ENCODE peak calls at places on chromosomes 1 and 21, in six cellular contexts. P is cardiac muscle cell, B is heart right ventricle, S is H7, F is choroid plexus epithelial cell, H is Peyer's patch. L is an unnamed sample.

GRCh38 chr1:8411803-8412182 is 93.9 kb downstream of the SLC45A1 start:
- DNase-seq in P (no peak), B (no peak), S (no peak), F (no peak), H (no peak), L (no peak)

GRCh38 chr1:167678422-167678821 is 43.4 kb upstream of the MPZL1 start:
- DNase-seq in P (no peak), B (no peak), S (no peak), F (no peak), H (no peak), L (no peak)

GRCh38 chr1:54294846-54295245 is 94.9 kb downstream of the MRPL37 start:
- DNase-seq in P (no peak), B (no peak), S (no peak), F (peak), H (no peak), L (no peak)

GRCh38 chr1:57796609-57797008 is 372.7 kb upstream of the DAB1 start:
- DNase-seq in P (peak), B (no peak), S (peak), F (no peak), H (no peak), L (no peak)

GRCh38 chr1:203038217-203038741 is 12.0 kb downstream of the PPFIA4 start:
- DNase-seq in P (peak), B (peak), S (peak), F (no peak), H (no peak), L (no peak)

GRCh38 chr1:158998037-158998780 is 11.5 kb upstream of the IFI16 start:
- DNase-seq in P (no peak), B (no peak), S (no peak), F (no peak), H (no peak), L (no peak)

GRCh38 chr1:87642581-87643129 is 314.0 kb downstream of the LMO4 start:
- DNase-seq in P (peak), B (no peak), S (peak), F (peak), H (no peak), L (no peak)

GRCh38 chr1:52032785-52033131 is 852 bp downstream of the KTI12 start:
- DNase-seq in P (peak), B (peak), S (peak), F (peak), H (peak), L (peak)

GRCh38 chr1:7373936-7374760 is 396.9 kb upstream of the VAMP3 start:
- DNase-seq in P (peak), B (no peak), S (no peak), F (no peak), H (no peak), L (no peak)

GRCh38 chr1:20948091-20948490 is 161.0 kb upstream of the HP1BP3 start:
- DNase-seq in P (no peak), B (no peak), S (no peak), F (no peak), H (no peak), L (no peak)

GRCh38 chr1:8814870-8815269 is 2.6 kb downstream of the RERE start:
- DNase-seq in P (no peak), B (no peak), S (peak), F (no peak), H (no peak), L (no peak)

GRCh38 chr1:67060811-67061218 is 6.9 kb upstream of the SLC35D1 start:
- DNase-seq in P (peak), B (no peak), S (no peak), F (peak), H (no peak), L (no peak)

GRCh38 chr1:243179714-243180113 is 75.4 kb downstream of the CEP170 start:
- DNase-seq in P (no peak), B (no peak), S (no peak), F (peak), H (no peak), L (no peak)

GRCh38 chr1:60893111-60893510 is 189.2 kb upstream of the NFIA start:
- DNase-seq in P (no peak), B (no peak), S (no peak), F (no peak), H (no peak), L (no peak)

GRCh38 chr21:41634858-41635257 is 126.9 kb upstream of the TMPRSS2 start:
- DNase-seq in P (no peak), B (no peak), S (no peak), F (no peak), H (no peak), L (no peak)

GRCh38 chr1:34407140-34407539 is 230.4 kb downstream of the C1orf94 start:
- DNase-seq in P (no peak), B (no peak), S (no peak), F (no peak), H (no peak), L (peak)

GRCh38 chr1:175628548-175629317 is 114.7 kb downstream of the TNR start:
- DNase-seq in P (no peak), B (peak), S (no peak), F (no peak), H (peak), L (no peak)

GRCh38 chr1:93992190-93992589 is 83.0 kb upstream of the GCLM start:
- DNase-seq in P (no peak), B (no peak), S (no peak), F (no peak), H (no peak), L (no peak)

GRCh38 chr1:184911103-184911502 is 63.2 kb downstream of the NIBAN1 start:
- DNase-seq in P (peak), B (no peak), S (no peak), F (peak), H (no peak), L (no peak)

GRCh38 chr1:54354899-54355298 is 51.3 kb downstream of the SSBP3 start:
- DNase-seq in P (no peak), B (no peak), S (no peak), F (no peak), H (no peak), L (no peak)

GRCh38 chr1:235011599-235012435 is 116.8 kb downstream of the TOMM20 start:
- DNase-seq in P (peak), B (peak), S (no peak), F (peak), H (peak), L (peak)

GRCh38 chr1:103435443-103435842 is 90.1 kb upstream of the RNPC3 start:
- DNase-seq in P (no peak), B (no peak), S (no peak), F (no peak), H (no peak), L (no peak)

GRCh38 chr1:2298685-2299673 is 70.9 kb downstream of the SKI start:
- DNase-seq in P (no peak), B (peak), S (no peak), F (no peak), H (no peak), L (peak)

GRCh38 chr21:34074283-34075098 is 1.1 kb downstream of the MRPS6 start:
- DNase-seq in P (peak), B (no peak), S (peak), F (no peak), H (no peak), L (no peak)

GRCh38 chr1:145871994-145872411 is 13.1 kb upstream of the PIAS3 start:
- DNase-seq in P (peak), B (peak), S (peak), F (peak), H (peak), L (no peak)

GRCh38 chr1:109444376-109444775 is 18.1 kb upstream of the PSMA5 start:
- DNase-seq in P (no peak), B (no peak), S (no peak), F (no peak), H (no peak), L (no peak)

GRCh38 chr1:99266731-99267130 is 2.4 kb downstream of the PLPPR4 start:
- DNase-seq in P (peak), B (no peak), S (no peak), F (peak), H (no peak), L (no peak)

GRCh38 chr1:42336978-42337377 is 1.9 kb upstream of the FOXJ3 start:
- DNase-seq in P (no peak), B (no peak), S (no peak), F (no peak), H (no peak), L (no peak)

GRCh38 chr1:112396668-112397025 is 633 bp downstream of the CTTNBP2NL start:
- DNase-seq in P (peak), B (no peak), S (no peak), F (peak), H (no peak), L (no peak)

GRCh38 chr1:184567016-184567415 is 180.2 kb downstream of the C1orf21 start:
- DNase-seq in P (no peak), B (no peak), S (no peak), F (no peak), H (no peak), L (no peak)

GRCh38 chr1:152189657-152190442 is 30.8 kb upstream of the RPTN start:
- DNase-seq in P (peak), B (peak), S (peak), F (peak), H (peak), L (no peak)
- H3K4me3 ChIP-seq in P (no peak), B (peak), S (no peak), F (peak), H (no peak), L (no peak)

DNA sequence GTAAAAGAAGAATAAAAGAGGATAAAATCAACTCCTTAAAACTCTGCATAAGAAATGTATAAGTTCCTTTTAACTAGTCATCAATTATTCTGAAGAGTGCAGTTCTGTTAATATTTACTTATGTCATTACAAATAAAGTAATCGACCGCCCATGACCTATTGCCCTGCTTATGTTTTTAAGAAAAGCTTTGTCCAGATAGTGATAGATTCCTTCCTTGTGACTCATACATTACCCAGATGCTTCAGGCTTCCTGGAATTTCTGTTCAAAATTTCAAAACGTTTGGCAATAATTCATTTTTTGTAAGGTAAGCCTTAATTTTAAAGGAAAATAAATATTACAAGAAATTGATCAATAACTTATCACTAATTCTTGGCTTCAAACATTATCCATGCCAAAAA is 918.2 kb upstream of the ADGRL2 start:
- DNase-seq in P (peak), B (no peak), S (no peak), F (peak), H (no peak), L (no peak)
- H3K4me3 ChIP-seq in P (no peak), B (no peak), S (no peak), F (no peak), H (no peak), L (no peak)

GRCh38 chr1:169902750-169903149 is 9.1 kb upstream of the SCYL3 start:
- DNase-seq in P (no peak), B (no peak), S (no peak), F (no peak), H (no peak), L (no peak)
- H3K4me3 ChIP-seq in P (no peak), B (no peak), S (no peak), F (no peak), H (no peak), L (no peak)

GRCh38 chr21:28439246-28439645 is 553.4 kb downstream of the LTN1 start:
- DNase-seq in P (no peak), B (no peak), S (no peak), F (no peak), H (no peak), L (no peak)
- H3K4me3 ChIP-seq in P (no peak), B (no peak), S (no peak), F (no peak), H (no peak), L (no peak)

GRCh38 chr1:1213919-1214599 is at the start of gene TNFRSF4:
- DNase-seq in P (no peak), B (peak), S (no peak), F (no peak), H (no peak), L (no peak)
- H3K4me3 ChIP-seq in P (no peak), B (peak), S (no peak), F (no peak), H (peak), L (peak)

GRCh38 chr1:153961421-153961820 is 1.9 kb downstream of the SLC39A1 start:
- DNase-seq in P (no peak), B (no peak), S (no peak), F (no peak), H (no peak), L (no peak)
- H3K4me3 ChIP-seq in P (no peak), B (no peak), S (peak), F (no peak), H (no peak), L (no peak)

GRCh38 chr1:153921080-153921802 is 1.5 kb downstream of the GATAD2B start:
- DNase-seq in P (no peak), B (no peak), S (no peak), F (no peak), H (no peak), L (no peak)
- H3K4me3 ChIP-seq in P (peak), B (peak), S (peak), F (peak), H (peak), L (peak)

GRCh38 chr1:31706384-31707058 is 2.7 kb upstream of the COL16A1 start:
- DNase-seq in P (no peak), B (no peak), S (no peak), F (no peak), H (no peak), L (no peak)

GRCh38 chr1:31705080-31705866 is 1.5 kb upstream of the COL16A1 start:
- DNase-seq in P (peak), B (peak), S (peak), F (peak), H (peak), L (peak)

GRCh38 chr1:31703431-31704260 is at the start of gene COL16A1:
- DNase-seq in P (peak), B (peak), S (peak), F (peak), H (peak), L (peak)

GRCh38 chr1:31702836-31703404 is 897 bp downstream of the COL16A1 start:
- DNase-seq in P (no peak), B (no peak), S (no peak), F (no peak), H (no peak), L (no peak)

DNA sequence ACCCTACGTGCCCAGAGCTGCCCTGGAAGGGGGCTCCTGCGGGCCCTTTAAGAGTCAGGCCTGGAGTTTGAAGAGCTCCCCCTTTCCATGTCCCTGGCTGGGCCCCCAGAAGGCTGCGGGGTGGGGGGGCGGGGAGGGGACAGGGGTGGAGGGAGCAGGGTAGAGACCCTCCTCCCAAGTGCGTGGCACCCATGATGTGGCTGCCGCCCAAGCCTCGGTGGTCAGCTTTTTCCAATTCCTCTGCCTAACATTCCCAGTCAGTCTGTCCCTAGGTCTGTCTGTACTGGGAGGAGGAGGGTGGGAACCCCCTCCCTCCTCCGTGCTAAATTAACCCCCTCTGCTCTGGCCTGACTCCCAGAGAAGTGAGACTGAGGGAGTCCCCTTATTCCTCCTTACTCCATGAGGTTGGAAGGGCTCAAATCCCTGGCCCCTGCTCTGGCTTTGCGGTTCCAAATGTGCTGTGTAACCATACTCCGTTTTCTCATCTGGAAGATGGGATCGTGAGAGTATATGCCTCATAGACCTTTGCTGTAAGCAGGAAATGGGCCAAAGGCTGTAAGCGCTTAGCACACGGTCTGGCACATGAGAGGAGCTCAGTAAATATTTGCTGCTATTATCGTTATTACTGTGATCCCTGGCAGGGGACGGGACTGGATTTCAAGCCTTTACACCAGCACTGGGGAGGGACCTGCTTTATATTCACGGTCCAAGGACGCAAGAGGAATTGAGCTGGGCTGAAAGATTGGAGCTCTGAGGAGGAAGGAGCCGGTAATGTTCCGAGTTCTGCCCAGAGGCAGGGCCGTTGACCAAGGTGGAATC is 653 bp upstream of the COL16A1 start:
- DNase-seq in P (peak), B (no peak), S (no peak), F (peak), H (no peak), L (no peak)
- H3K4me3 ChIP-seq in P (peak), B (peak), S (peak), F (peak), H (peak), L (no peak)

GRCh38 chr21:31987696-31988095 is 114.9 kb downstream of the HUNK start:
- DNase-seq in P (no peak), B (peak), S (no peak), F (no peak), H (no peak), L (no peak)
- H3K4me3 ChIP-seq in P (no peak), B (no peak), S (no peak), F (no peak), H (no peak), L (no peak)

GRCh38 chr1:233290609-233291008 is 4.9 kb downstream of the PCNX2 start:
- DNase-seq in P (no peak), B (no peak), S (no peak), F (no peak), H (no peak), L (no peak)

GRCh38 chr1:233289676-233290075 is 5.8 kb downstream of the PCNX2 start:
- DNase-seq in P (no peak), B (no peak), S (peak), F (no peak), H (no peak), L (no peak)

GRCh38 chr1:233294991-233295774 is at the start of gene PCNX2:
- DNase-seq in P (peak), B (peak), S (peak), F (peak), H (peak), L (peak)

GRCh38 chr1:233295775-233296322 is 324 bp upstream of the PCNX2 start:
- DNase-seq in P (peak), B (no peak), S (no peak), F (peak), H (no peak), L (no peak)

GRCh38 chr1:233293556-233294446 is 1.7 kb downstream of the PCNX2 start:
- DNase-seq in P (no peak), B (no peak), S (peak), F (peak), H (no peak), L (no peak)
- H3K4me3 ChIP-seq in P (no peak), B (no peak), S (no peak), F (no peak), H (no peak), L (no peak)